ENCODE peak calls at places on chromosome 22, in four cellular contexts. T, A, O and G are unnamed samples.

GRCh38 chr22:45083659-45084305 is 74.0 kb upstream of the PHF21B start:
- DNase-seq in T (no peak), A (no peak), O (no peak), G (no peak)

GRCh38 chr22:24592846-24593809 is at the start of gene LRRC75B:
- DNase-seq in T (peak; percentile 69), A (peak; percentile 74), O (no peak), G (peak; percentile 94)

GRCh38 chr22:45285431-45286058 is 796 bp downstream of the UPK3A start:
- DNase-seq in T (no peak), A (no peak), O (no peak), G (no peak)

GRCh38 chr22:39514373-39514973 is 5.9 kb upstream of the ATF4 start:
- DNase-seq in T (no peak), A (peak; percentile 66), O (peak; percentile 60), G (no peak)

GRCh38 chr22:44171486-44172076 is 9.1 kb upstream of the PARVG start:
- DNase-seq in T (no peak), A (no peak), O (no peak), G (no peak)

GRCh38 chr22:44003016-44003775 is 20.9 kb upstream of the PARVB start:
- DNase-seq in T (no peak), A (no peak), O (no peak), G (no peak)

GRCh38 chr22:42356547-42356946 is 75.7 kb downstream of the NFAM1 start:
- DNase-seq in T (no peak), A (no peak), O (no peak), G (no peak)

GRCh38 chr22:23399367-23400285 is 180.5 kb downstream of the IGLL1 start:
- DNase-seq in T (no peak), A (no peak), O (no peak), G (no peak)

GRCh38 chr22:21918466-21919185 is 34.0 kb downstream of the PPM1F start:
- DNase-seq in T (no peak), A (no peak), O (no peak), G (no peak)

GRCh38 chr22:17334054-17334453 is 35.2 kb upstream of the CECR2 start:
- DNase-seq in T (no peak), A (no peak), O (no peak), G (no peak)

GRCh38 chr22:17047656-17048055 is 37.1 kb upstream of the IL17RA start:
- DNase-seq in T (no peak), A (no peak), O (no peak), G (no peak)